ENCODE peak calls at places on chromosomes 6 and 20, in six cellular contexts. K, R, U, H, V and N are unnamed samples.

GRCh38 chr6:167538746-167539145 is 213.9 kb downstream of the TTLL2 start:
- DNase-seq in H (no peak), K (no peak), U (no peak), V (no peak), R (no peak), N (no peak)

GRCh38 chr6:90460067-90460466 is 126.8 kb downstream of the MAP3K7 start:
- DNase-seq in H (no peak), K (no peak), U (no peak), R (no peak), V (no peak), N (no peak)

GRCh38 chr6:110878751-110879539 is 4.4 kb downstream of the AMD1 start:
- DNase-seq in U (peak), H (peak), R (no peak), V (peak), K (no peak), N (peak)

GRCh38 chr6:49339096-49339495 is 124.0 kb downstream of the MMUT start:
- DNase-seq in V (no peak), H (no peak), K (no peak), R (no peak), U (no peak), N (no peak)

GRCh38 chr6:7410801-7411200 is 21.2 kb downstream of the RIOK1 start:
- DNase-seq in K (no peak), R (no peak), V (no peak), H (no peak), U (no peak), N (no peak)

GRCh38 chr6:130670142-130670541 is 157.1 kb upstream of the SMLR1 start:
- DNase-seq in V (no peak), K (no peak), R (no peak), U (no peak), H (no peak), N (peak)

GRCh38 chr6:97656236-97656635 is 373.2 kb upstream of the MMS22L start:
- DNase-seq in H (no peak), U (no peak), V (no peak), K (no peak), R (no peak), N (no peak)

GRCh38 chr6:26553739-26554668 is 15.8 kb downstream of the HMGN4 start:
- DNase-seq in H (peak), U (peak), K (peak), R (peak), V (peak), N (peak)

GRCh38 chr6:43757966-43758616 is 11.9 kb upstream of the VEGFA start:
- DNase-seq in U (no peak), K (peak), R (no peak), V (no peak), H (no peak), N (no peak)

GRCh38 chr20:44153636-44154043 is 33.3 kb downstream of the JPH2 start:
- DNase-seq in U (no peak), V (no peak), K (no peak), H (peak), R (no peak), N (no peak)

GRCh38 chr6:108914235-108915022 is 66.2 kb downstream of the ARMC2 start:
- DNase-seq in H (peak), K (no peak), V (no peak), U (no peak), R (no peak), N (peak)

GRCh38 chr20:1277529-1278322 is 11.6 kb downstream of the SNPH start:
- DNase-seq in H (no peak), V (no peak), U (no peak), K (no peak), R (no peak), N (no peak)